ENCODE peak calls at places on chromosomes 6 and 20, in seven cellular contexts. One of them, this sample, is unnamed.

GRCh38 chr6:116016846-116017545 is 43.7 kb downstream of the FRK start:
- DNase-seq in keratinocyte: no peak
- DNase-seq in NCI-H2171 treated with DMSO at 0.1 percent for 48 hours: no peak
- DNase-seq in body of pancreas: no peak
- DNase-seq in EL: no peak
- DNase-seq in ELR: no peak
- DNase-seq in AG09319: no peak
- DNase-seq in this sample: no peak

GRCh38 chr6:34143884-34144580 is 1.9 kb downstream of the GRM4 start:
- DNase-seq in AG09319: no peak
- DNase-seq in NCI-H2171 treated with DMSO at 0.1 percent for 48 hours: peak
- DNase-seq in ELR: peak
- DNase-seq in keratinocyte: no peak
- DNase-seq in body of pancreas: no peak
- DNase-seq in EL: peak
- DNase-seq in this sample: peak

GRCh38 chr20:40880063-40880715 is 148.4 kb upstream of the TOP1 start:
- DNase-seq in body of pancreas: no peak
- DNase-seq in ELR: peak
- DNase-seq in keratinocyte: no peak
- DNase-seq in EL: no peak
- DNase-seq in AG09319: no peak
- DNase-seq in NCI-H2171 treated with DMSO at 0.1 percent for 48 hours: no peak
- DNase-seq in this sample: no peak

GRCh38 chr6:147401779-147402178 is 106.7 kb upstream of the SAMD5 start:
- DNase-seq in keratinocyte: no peak
- DNase-seq in body of pancreas: no peak
- DNase-seq in EL: no peak
- DNase-seq in AG09319: no peak
- DNase-seq in ELR: no peak
- DNase-seq in NCI-H2171 treated with DMSO at 0.1 percent for 48 hours: no peak
- DNase-seq in this sample: no peak

GRCh38 chr6:123338394-123338793 is 298.4 kb downstream of the TRDN start:
- DNase-seq in NCI-H2171 treated with DMSO at 0.1 percent for 48 hours: peak
- DNase-seq in body of pancreas: no peak
- DNase-seq in AG09319: no peak
- DNase-seq in keratinocyte: no peak
- DNase-seq in ELR: no peak
- DNase-seq in EL: no peak
- DNase-seq in this sample: no peak

GRCh38 chr6:43838276-43839036 is 68.4 kb downstream of the VEGFA start:
- DNase-seq in ELR: peak
- DNase-seq in AG09319: peak
- DNase-seq in NCI-H2171 treated with DMSO at 0.1 percent for 48 hours: no peak
- DNase-seq in keratinocyte: no peak
- DNase-seq in body of pancreas: peak
- DNase-seq in EL: peak
- DNase-seq in this sample: peak

GRCh38 chr6:125197795-125198269 is 44.3 kb downstream of the TPD52L1 start:
- DNase-seq in EL: peak
- DNase-seq in ELR: peak
- DNase-seq in AG09319: peak
- DNase-seq in NCI-H2171 treated with DMSO at 0.1 percent for 48 hours: no peak
- DNase-seq in body of pancreas: peak
- DNase-seq in keratinocyte: no peak
- DNase-seq in this sample: peak

GRCh38 chr20:61285691-61286090 is 33.6 kb downstream of the CDH4 start:
- DNase-seq in EL: no peak
- DNase-seq in NCI-H2171 treated with DMSO at 0.1 percent for 48 hours: no peak
- DNase-seq in AG09319: no peak
- DNase-seq in body of pancreas: no peak
- DNase-seq in keratinocyte: no peak
- DNase-seq in ELR: no peak
- DNase-seq in this sample: no peak

GRCh38 chr6:101398716-101399626 is 5.5 kb downstream of the GRIK2 start:
- DNase-seq in AG09319: no peak
- DNase-seq in keratinocyte: no peak
- DNase-seq in body of pancreas: no peak
- DNase-seq in NCI-H2171 treated with DMSO at 0.1 percent for 48 hours: no peak
- DNase-seq in EL: no peak
- DNase-seq in ELR: no peak
- DNase-seq in this sample: no peak

GRCh38 chr20:54251093-54251492 is 43.2 kb downstream of the PFDN4 start:
- DNase-seq in EL: no peak
- DNase-seq in AG09319: no peak
- DNase-seq in body of pancreas: no peak
- DNase-seq in keratinocyte: no peak
- DNase-seq in NCI-H2171 treated with DMSO at 0.1 percent for 48 hours: peak
- DNase-seq in ELR: no peak
- DNase-seq in this sample: no peak

GRCh38 chr6:7974553-7974931 is 64.0 kb upstream of the TXNDC5 start:
- DNase-seq in EL: no peak
- DNase-seq in keratinocyte: no peak
- DNase-seq in AG09319: no peak
- DNase-seq in NCI-H2171 treated with DMSO at 0.1 percent for 48 hours: no peak
- DNase-seq in ELR: no peak
- DNase-seq in body of pancreas: no peak
- DNase-seq in this sample: no peak

GRCh38 chr6:138272543-138273305 is 54.4 kb upstream of the PBOV1 start:
- DNase-seq in NCI-H2171 treated with DMSO at 0.1 percent for 48 hours: no peak
- DNase-seq in keratinocyte: no peak
- DNase-seq in AG09319: no peak
- DNase-seq in body of pancreas: no peak
- DNase-seq in EL: no peak
- DNase-seq in ELR: no peak
- DNase-seq in this sample: no peak

GRCh38 chr20:48827880-48828733 is at the start of gene PREX1:
- DNase-seq in keratinocyte: no peak
- DNase-seq in NCI-H2171 treated with DMSO at 0.1 percent for 48 hours: peak
- DNase-seq in body of pancreas: peak
- DNase-seq in AG09319: peak
- DNase-seq in ELR: peak
- DNase-seq in EL: peak
- DNase-seq in this sample: peak

GRCh38 chr20:45328451-45328850 is 19.8 kb downstream of the SDC4 start:
- DNase-seq in body of pancreas: no peak
- DNase-seq in NCI-H2171 treated with DMSO at 0.1 percent for 48 hours: no peak
- DNase-seq in AG09319: no peak
- DNase-seq in keratinocyte: no peak
- DNase-seq in EL: no peak
- DNase-seq in ELR: no peak
- DNase-seq in this sample: no peak

This sample was measured in Calu3.